ENCODE peak calls at places on chromosomes 3 and 15, in nine cellular contexts. H is BJ; J is brain microvascular endothelial cell; K is CD8-positive, alpha-beta T cell; A is stimulated activated CD4-positive, alpha-beta T cell treated with anti-CD3 and anti-CD28 coated beads, Interleukin-4, amount 100 ng/mL, for 24 hours; U is T1000; R is activated CD4-positive, alpha-beta T cell treated with anti-CD3 and anti-CD28 coated beads for 48 hours; C is effector memory CD4-positive, alpha-beta T cell; E is HT-29. Z is an unnamed sample.

GRCh38 chr15:28977377-28978010 is 91.7 kb downstream of the APBA2 start:
- DNase-seq in H (peak; percentile 88), J (peak; percentile 96), K (no peak), A (no peak), U (peak; percentile 2), R (no peak), C (no peak), E (peak; percentile 33), Z (no peak)

GRCh38 chr3:196967412-196968232 is 1.0 kb downstream of the PIGZ start:
- DNase-seq in H (no peak), J (no peak), K (no peak), A (no peak), U (no peak), R (no peak), C (no peak), E (no peak), Z (no peak)

GRCh38 chr3:1348547-1348946 is 255.7 kb downstream of the CNTN6 start:
- DNase-seq in H (no peak), J (no peak), K (no peak), A (no peak), U (no peak), R (no peak), C (no peak), E (no peak), Z (no peak)

GRCh38 chr3:146471012-146471411 is 1.7 kb upstream of the PLSCR2 start:
- DNase-seq in H (no peak), J (no peak), K (no peak), A (no peak), U (no peak), R (no peak), C (no peak), E (no peak), Z (no peak)

GRCh38 chr3:52839892-52840545 is 5.2 kb upstream of the MUSTN1 start:
- DNase-seq in H (no peak), J (no peak), K (no peak), A (no peak), U (no peak), R (no peak), C (no peak), E (no peak), Z (no peak)

GRCh38 chr3:124520970-124521369 is 209.3 kb upstream of the UMPS start:
- DNase-seq in H (no peak), J (no peak), K (no peak), A (no peak), U (no peak), R (no peak), C (no peak), E (peak; percentile 41), Z (peak; percentile 10)

GRCh38 chr3:148518520-148518919 is 179.2 kb upstream of the AGTR1 start:
- DNase-seq in H (no peak), J (no peak), K (no peak), A (no peak), U (no peak), R (no peak), C (no peak), E (no peak), Z (no peak)

GRCh38 chr15:61112231-61112630 is 116.9 kb downstream of the RORA start:
- DNase-seq in H (no peak), J (no peak), K (no peak), A (no peak), U (no peak), R (no peak), C (no peak), E (no peak), Z (no peak)

GRCh38 chr3:108202834-108203233 is 19.4 kb downstream of the IFT57 start:
- DNase-seq in H (no peak), J (no peak), K (no peak), A (no peak), U (no peak), R (no peak), C (no peak), E (peak; percentile 22), Z (no peak)

GRCh38 chr3:17833786-17834559 is 91.5 kb upstream of the TBC1D5 start:
- DNase-seq in H (no peak), J (no peak), K (no peak), A (no peak), U (no peak), R (no peak), C (no peak), E (no peak), Z (no peak)

GRCh38 chr15:101712078-101712477 is 12.2 kb downstream of the TARS3 start:
- DNase-seq in H (no peak), J (no peak), K (no peak), A (no peak), U (no peak), R (no peak), C (no peak), E (no peak), Z (no peak)

GRCh38 chr3:134904796-134905646 is 110.0 kb downstream of the EPHB1 start:
- DNase-seq in H (no peak), J (no peak), K (no peak), A (no peak), U (no peak), R (no peak), C (no peak), E (no peak), Z (no peak)

GRCh38 chr3:159749406-159749805 is 239.2 kb upstream of the IL12A start:
- DNase-seq in H (no peak), J (no peak), K (no peak), A (no peak), U (no peak), R (no peak), C (no peak), E (no peak), Z (no peak)

GRCh38 chr15:75669191-75669878 is 21.6 kb downstream of the SNX33 start:
- DNase-seq in H (no peak), J (no peak), K (no peak), A (no peak), U (no peak), R (peak; percentile 24), C (no peak), E (peak; percentile 46), Z (no peak)

GRCh38 chr3:83224101-83224868 is 1462.8 kb upstream of the GBE1 start:
- DNase-seq in H (no peak), J (peak; percentile 74), K (no peak), A (no peak), U (no peak), R (no peak), C (no peak), E (no peak), Z (no peak)

GRCh38 chr3:121894191-121894990 is at the start of gene SLC15A2:
- DNase-seq in H (no peak), J (no peak), K (no peak), A (no peak), U (no peak), R (no peak), C (no peak), E (no peak), Z (no peak)

GRCh38 chr3:186099178-186099577 is 9.7 kb downstream of the ETV5 start:
- DNase-seq in H (no peak), J (peak; percentile 74), K (no peak), A (no peak), U (no peak), R (no peak), C (no peak), E (peak; percentile 57), Z (no peak)

GRCh38 chr15:46460426-46460825 is 825.6 kb downstream of the SQOR start:
- DNase-seq in H (no peak), J (no peak), K (no peak), A (no peak), U (no peak), R (no peak), C (no peak), E (no peak), Z (no peak)

GRCh38 chr3:141076821-141077571 is 25.8 kb downstream of the SPSB4 start:
- DNase-seq in H (no peak), J (peak; percentile 73), K (no peak), A (no peak), U (no peak), R (peak; percentile 32), C (no peak), E (no peak), Z (peak; percentile 82)

GRCh38 chr3:112043621-112044201 is 9.2 kb downstream of the TMPRSS7 start:
- DNase-seq in H (no peak), J (peak; percentile 65), K (peak; percentile 34), A (peak; percentile 54), U (no peak), R (peak; percentile 56), C (no peak), E (peak; percentile 92), Z (peak; percentile 48)

GRCh38 chr3:72123908-72124441 is 339.0 kb upstream of the PROK2 start:
- DNase-seq in H (no peak), J (peak; percentile 90), K (no peak), A (no peak), U (peak; percentile 89), R (peak; percentile 47), C (no peak), E (peak; percentile 3), Z (no peak)

GRCh38 chr15:74294010-74294409 is 57.9 kb downstream of the CCDC33 start:
- DNase-seq in H (no peak), J (no peak), K (no peak), A (no peak), U (no peak), R (no peak), C (no peak), E (no peak), Z (no peak)

GRCh38 chr3:115007966-115008365 is 139.1 kb downstream of the ZBTB20 start:
- DNase-seq in H (no peak), J (no peak), K (no peak), A (no peak), U (no peak), R (no peak), C (no peak), E (no peak), Z (no peak)

GRCh38 chr3:42635111-42635510 is 18.4 kb upstream of the ZBTB47 start:
- DNase-seq in H (no peak), J (no peak), K (no peak), A (no peak), U (no peak), R (no peak), C (no peak), E (no peak), Z (no peak)